ENCODE peak calls at places on chromosomes 6 and 20, in ten cellular contexts. Q is aorta; B is H7; A is ureter; G is OCI-LY7; L is heart left ventricle; C is stimulated activated CD4-positive, alpha-beta T cell treated with anti-CD3 and anti-CD28 coated beads, TNF-alpha, amount 100 ng/mL, for 1 hour; S is NCI-H460; R is iPS-NIHi11; T is NCI-H1105. M is an unnamed sample.

GRCh38 chr6:72552938-72553337 is 68.9 kb upstream of the KCNQ5 start:
- DNase-seq in T (peak; percentile 17), L (no peak), R (no peak), C (no peak), A (no peak), S (no peak), B (no peak), Q (no peak), G (no peak), M (no peak)

GRCh38 chr20:45993197-45993951 is 15.3 kb upstream of the MMP9 start:
- DNase-seq in L (no peak), S (no peak), Q (no peak), B (no peak), T (no peak), C (no peak), G (no peak), R (peak; percentile 69), A (peak; percentile 82), M (no peak)

GRCh38 chr20:17109307-17109706 is 117.5 kb upstream of the PCSK2 start:
- DNase-seq in B (no peak), R (no peak), C (no peak), G (no peak), T (no peak), Q (no peak), A (no peak), S (no peak), L (no peak), M (no peak)

GRCh38 chr6:149861603-149862423 is 2.3 kb downstream of the LRP11 start:
- DNase-seq in S (no peak), T (no peak), Q (no peak), B (no peak), C (no peak), G (no peak), L (no peak), A (no peak), R (no peak), M (no peak)

GRCh38 chr20:54017846-54018245 is 52.5 kb downstream of the BCAS1 start:
- DNase-seq in B (no peak), L (no peak), T (no peak), Q (no peak), R (no peak), C (no peak), A (no peak), S (no peak), G (peak; percentile 26), M (no peak)

GRCh38 chr6:89792881-89793280 is 26.7 kb downstream of the MDN1 start:
- DNase-seq in R (peak; percentile 56), S (peak; percentile 12), L (no peak), Q (no peak), T (no peak), B (peak; percentile 47), C (no peak), A (no peak), G (peak; percentile 69), M (no peak)

GRCh38 chr20:53642196-53643030 is 48.8 kb upstream of the ZNF217 start:
- DNase-seq in A (peak; percentile 45), C (no peak), S (peak; percentile 78), B (peak; percentile 62), G (peak; percentile 53), R (peak; percentile 46), Q (no peak), L (peak; percentile 48), T (no peak), M (no peak)

GRCh38 chr6:3283241-3283640 is 24.5 kb downstream of the PSMG4 start:
- DNase-seq in L (no peak), S (no peak), B (no peak), A (no peak), T (no peak), Q (no peak), C (no peak), R (no peak), G (no peak), M (no peak)

GRCh38 chr6:145544031-145544430 is 191.3 kb downstream of the EPM2A start:
- DNase-seq in S (no peak), B (no peak), T (no peak), Q (no peak), G (no peak), R (no peak), A (no peak), C (no peak), L (peak; percentile 30), M (no peak)

M was measured in activated CD4-positive, CD25-positive, alpha-beta regulatory T cell.